ENCODE peak calls at places on chromosome 18, in seven cellular contexts. One of them, this sample, is unnamed.
A peak's percentile ranks its signal among the peaks of the same experiment; 100 is the strongest.

GRCh38 chr18:59155140-59155539 is 15.5 kb downstream of the SEC11C start:
- DNase-seq in lower lobe of right lung: no peak
- DNase-seq in lower leg skin: no peak
- DNase-seq in bronchial epithelial cell: peak; percentile 6
- DNase-seq in kidney epithelial cell: peak; percentile 58
- DNase-seq in Peyer's patch: no peak
- DNase-seq in BE2C: no peak
- DNase-seq in this sample: no peak

GRCh38 chr18:26532367-26533340 is 15.7 kb downstream of the KCTD1 start:
- DNase-seq in lower lobe of right lung: no peak
- DNase-seq in lower leg skin: no peak
- DNase-seq in bronchial epithelial cell: no peak
- DNase-seq in kidney epithelial cell: no peak
- DNase-seq in Peyer's patch: no peak
- DNase-seq in BE2C: no peak
- DNase-seq in this sample: no peak

GRCh38 chr18:72541871-72542690 is 2.1 kb downstream of the CBLN2 start:
- DNase-seq in lower lobe of right lung: no peak
- DNase-seq in lower leg skin: no peak
- DNase-seq in bronchial epithelial cell: no peak
- DNase-seq in kidney epithelial cell: no peak
- DNase-seq in Peyer's patch: no peak
- DNase-seq in BE2C: peak; percentile 29
- DNase-seq in this sample: no peak

GRCh38 chr18:49002881-49003280 is 52.1 kb upstream of the SMAD7 start:
- DNase-seq in lower lobe of right lung: no peak
- DNase-seq in lower leg skin: no peak
- DNase-seq in bronchial epithelial cell: no peak
- DNase-seq in kidney epithelial cell: no peak
- DNase-seq in Peyer's patch: no peak
- DNase-seq in BE2C: no peak
- DNase-seq in this sample: no peak

GRCh38 chr18:46166261-46166970 is 62.2 kb downstream of the HAUS1 start:
- DNase-seq in lower lobe of right lung: no peak
- DNase-seq in lower leg skin: no peak
- DNase-seq in bronchial epithelial cell: no peak
- DNase-seq in kidney epithelial cell: no peak
- DNase-seq in Peyer's patch: no peak
- DNase-seq in BE2C: no peak
- DNase-seq in this sample: no peak

GRCh38 chr18:55390898-55391297 is 197.1 kb downstream of the TCF4 start:
- DNase-seq in lower lobe of right lung: no peak
- DNase-seq in lower leg skin: no peak
- DNase-seq in bronchial epithelial cell: no peak
- DNase-seq in kidney epithelial cell: no peak
- DNase-seq in Peyer's patch: no peak
- DNase-seq in BE2C: no peak
- DNase-seq in this sample: no peak

GRCh38 chr18:24103622-24104021 is 35.2 kb upstream of the CABYR start:
- DNase-seq in lower lobe of right lung: no peak
- DNase-seq in lower leg skin: no peak
- DNase-seq in bronchial epithelial cell: no peak
- DNase-seq in kidney epithelial cell: no peak
- DNase-seq in Peyer's patch: no peak
- DNase-seq in BE2C: no peak
- DNase-seq in this sample: no peak

GRCh38 chr18:31176531-31176930 is 13.9 kb upstream of the DSC1 start:
- DNase-seq in lower lobe of right lung: no peak
- DNase-seq in lower leg skin: no peak
- DNase-seq in bronchial epithelial cell: peak; percentile 90
- DNase-seq in kidney epithelial cell: no peak
- DNase-seq in Peyer's patch: no peak
- DNase-seq in BE2C: no peak
- DNase-seq in this sample: no peak

GRCh38 chr18:46641917-46642316 is 15.1 kb downstream of the LOXHD1 start:
- DNase-seq in lower lobe of right lung: no peak
- DNase-seq in lower leg skin: no peak
- DNase-seq in bronchial epithelial cell: no peak
- DNase-seq in kidney epithelial cell: no peak
- DNase-seq in Peyer's patch: no peak
- DNase-seq in BE2C: no peak
- DNase-seq in this sample: no peak

GRCh38 chr18:36187826-36188721 is 777 bp downstream of the MOCOS start:
- DNase-seq in lower lobe of right lung: peak; percentile 56
- DNase-seq in lower leg skin: peak; percentile 31
- DNase-seq in bronchial epithelial cell: peak; percentile 49
- DNase-seq in kidney epithelial cell: no peak
- DNase-seq in Peyer's patch: no peak
- DNase-seq in BE2C: no peak
- DNase-seq in this sample: no peak

GRCh38 chr18:33467531-33467930 is 27.0 kb upstream of the CCDC178 start:
- DNase-seq in lower lobe of right lung: no peak
- DNase-seq in lower leg skin: no peak
- DNase-seq in bronchial epithelial cell: peak; percentile 28
- DNase-seq in kidney epithelial cell: no peak
- DNase-seq in Peyer's patch: no peak
- DNase-seq in BE2C: no peak
- DNase-seq in this sample: no peak

GRCh38 chr18:76145506-76145905 is 349.5 kb downstream of the ZNF516 start:
- DNase-seq in lower lobe of right lung: no peak
- DNase-seq in lower leg skin: no peak
- DNase-seq in bronchial epithelial cell: no peak
- DNase-seq in kidney epithelial cell: no peak
- DNase-seq in Peyer's patch: no peak
- DNase-seq in BE2C: no peak
- DNase-seq in this sample: no peak

GRCh38 chr18:58024139-58024538 is 19.9 kb upstream of the NEDD4L start:
- DNase-seq in lower lobe of right lung: no peak
- DNase-seq in lower leg skin: no peak
- DNase-seq in bronchial epithelial cell: no peak
- DNase-seq in kidney epithelial cell: no peak
- DNase-seq in Peyer's patch: no peak
- DNase-seq in BE2C: no peak
- DNase-seq in this sample: no peak

GRCh38 chr18:14089781-14090180 is 42.5 kb downstream of the ZNF519 start:
- DNase-seq in lower lobe of right lung: no peak
- DNase-seq in lower leg skin: no peak
- DNase-seq in bronchial epithelial cell: no peak
- DNase-seq in kidney epithelial cell: no peak
- DNase-seq in Peyer's patch: no peak
- DNase-seq in BE2C: no peak
- DNase-seq in this sample: no peak

GRCh38 chr18:13232971-13233565 is 14.5 kb downstream of the LDLRAD4 start:
- DNase-seq in lower lobe of right lung: peak; percentile 17
- DNase-seq in lower leg skin: no peak
- DNase-seq in bronchial epithelial cell: no peak
- DNase-seq in kidney epithelial cell: no peak
- DNase-seq in Peyer's patch: no peak
- DNase-seq in BE2C: no peak
- DNase-seq in this sample: no peak

GRCh38 chr18:36051760-36052159 is 15.6 kb downstream of the RPRD1A start:
- DNase-seq in lower lobe of right lung: no peak
- DNase-seq in lower leg skin: no peak
- DNase-seq in bronchial epithelial cell: no peak
- DNase-seq in kidney epithelial cell: no peak
- DNase-seq in Peyer's patch: no peak
- DNase-seq in BE2C: no peak
- DNase-seq in this sample: no peak

GRCh38 chr18:13067124-13067523 is 76.0 kb downstream of the CEP192 start:
- DNase-seq in lower lobe of right lung: no peak
- DNase-seq in lower leg skin: no peak
- DNase-seq in bronchial epithelial cell: no peak
- DNase-seq in kidney epithelial cell: no peak
- DNase-seq in Peyer's patch: no peak
- DNase-seq in BE2C: no peak
- DNase-seq in this sample: no peak

GRCh38 chr18:44309185-44309584 is 371.5 kb upstream of the SETBP1 start:
- DNase-seq in lower lobe of right lung: no peak
- DNase-seq in lower leg skin: no peak
- DNase-seq in bronchial epithelial cell: peak; percentile 78
- DNase-seq in kidney epithelial cell: no peak
- DNase-seq in Peyer's patch: no peak
- DNase-seq in BE2C: no peak
- DNase-seq in this sample: no peak

GRCh38 chr18:13136689-13137040 is 81.9 kb upstream of the LDLRAD4 start:
- DNase-seq in lower lobe of right lung: no peak
- DNase-seq in lower leg skin: no peak
- DNase-seq in bronchial epithelial cell: no peak
- DNase-seq in kidney epithelial cell: no peak
- DNase-seq in Peyer's patch: no peak
- DNase-seq in BE2C: peak; percentile 26
- DNase-seq in this sample: no peak

GRCh38 chr18:44823782-44824181 is 143.1 kb downstream of the SETBP1 start:
- DNase-seq in lower lobe of right lung: no peak
- DNase-seq in lower leg skin: no peak
- DNase-seq in bronchial epithelial cell: peak; percentile 93
- DNase-seq in kidney epithelial cell: no peak
- DNase-seq in Peyer's patch: no peak
- DNase-seq in BE2C: no peak
- DNase-seq in this sample: no peak

GRCh38 chr18:49070552-49070951 is 119.8 kb upstream of the SMAD7 start:
- DNase-seq in lower lobe of right lung: no peak
- DNase-seq in lower leg skin: no peak
- DNase-seq in bronchial epithelial cell: no peak
- DNase-seq in kidney epithelial cell: no peak
- DNase-seq in Peyer's patch: no peak
- DNase-seq in BE2C: no peak
- DNase-seq in this sample: no peak

DNA sequence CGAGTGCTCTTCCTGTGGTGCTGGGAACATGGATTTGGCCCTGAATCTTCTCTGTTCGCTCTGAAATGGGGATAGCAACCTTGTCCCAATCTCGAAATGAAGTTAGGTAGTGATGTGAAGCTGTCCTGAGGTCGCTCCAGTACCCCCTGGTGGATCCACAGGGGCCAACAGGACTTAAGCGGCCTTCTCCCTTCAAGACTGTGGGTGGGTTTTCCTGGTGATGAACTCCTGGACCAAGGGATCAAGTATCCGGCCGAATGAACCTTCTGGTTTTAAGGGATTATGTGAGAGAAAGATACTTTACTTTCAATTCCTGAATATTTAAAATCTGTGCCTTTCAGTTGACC is 156.5 kb downstream of the NAPG start:
- DNase-seq in lower lobe of right lung: no peak
- DNase-seq in lower leg skin: no peak
- DNase-seq in bronchial epithelial cell: no peak
- DNase-seq in kidney epithelial cell: no peak
- DNase-seq in Peyer's patch: no peak
- DNase-seq in BE2C: no peak
- DNase-seq in this sample: no peak
- TF ChIP-seq CTCF in lower lobe of right lung: no peak
- TF ChIP-seq CTCF in lower leg skin: no peak
- TF ChIP-seq CTCF in bronchial epithelial cell: no peak
- TF ChIP-seq CTCF in kidney epithelial cell: no peak
- TF ChIP-seq CTCF in Peyer's patch: no peak
- TF ChIP-seq CTCF in BE2C: no peak
- TF ChIP-seq CTCF in this sample: no peak

GRCh38 chr18:50358844-50359243 is 16.0 kb upstream of the SKA1 start:
- DNase-seq in lower lobe of right lung: no peak
- DNase-seq in lower leg skin: no peak
- DNase-seq in bronchial epithelial cell: no peak
- DNase-seq in kidney epithelial cell: no peak
- DNase-seq in Peyer's patch: no peak
- DNase-seq in BE2C: no peak
- DNase-seq in this sample: no peak

GRCh38 chr18:50350699-50351098 is 24.1 kb upstream of the SKA1 start:
- DNase-seq in lower lobe of right lung: no peak
- DNase-seq in lower leg skin: no peak
- DNase-seq in bronchial epithelial cell: no peak
- DNase-seq in kidney epithelial cell: no peak
- DNase-seq in Peyer's patch: no peak
- DNase-seq in BE2C: no peak
- DNase-seq in this sample: no peak

GRCh38 chr18:50359806-50360205 is 15.0 kb upstream of the SKA1 start:
- DNase-seq in lower lobe of right lung: no peak
- DNase-seq in lower leg skin: no peak
- DNase-seq in bronchial epithelial cell: no peak
- DNase-seq in kidney epithelial cell: no peak
- DNase-seq in Peyer's patch: no peak
- DNase-seq in BE2C: no peak
- DNase-seq in this sample: no peak

GRCh38 chr18:50356036-50356945 is 18.6 kb upstream of the SKA1 start:
- DNase-seq in lower lobe of right lung: no peak
- DNase-seq in lower leg skin: no peak
- DNase-seq in bronchial epithelial cell: peak; percentile 75
- DNase-seq in kidney epithelial cell: no peak
- DNase-seq in Peyer's patch: no peak
- DNase-seq in BE2C: no peak
- DNase-seq in this sample: no peak
- TF ChIP-seq CTCF in lower lobe of right lung: no peak
- TF ChIP-seq CTCF in lower leg skin: no peak
- TF ChIP-seq CTCF in bronchial epithelial cell: no peak
- TF ChIP-seq CTCF in kidney epithelial cell: no peak
- TF ChIP-seq CTCF in Peyer's patch: no peak
- TF ChIP-seq CTCF in BE2C: no peak
- TF ChIP-seq CTCF in this sample: no peak

DNA sequence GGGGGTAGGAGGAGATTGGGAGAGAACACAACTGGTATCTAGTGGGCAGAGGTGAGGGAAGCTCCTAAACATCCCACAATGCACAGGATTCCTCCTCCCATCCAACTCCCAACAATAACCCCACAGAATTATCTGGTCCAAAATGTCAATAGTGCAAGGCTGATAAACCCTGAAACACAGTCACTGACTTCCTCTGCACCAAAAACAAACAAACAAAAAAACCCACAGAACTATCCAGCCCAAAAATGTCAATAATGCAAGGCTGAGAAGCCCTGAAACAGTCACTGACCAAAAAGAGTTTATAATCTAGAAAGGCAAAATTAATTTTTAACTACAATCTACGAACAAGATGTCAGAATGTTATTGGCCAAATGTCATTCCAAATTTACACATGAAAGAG is 9.8 kb downstream of the TMX3 start:
- DNase-seq in lower lobe of right lung: no peak
- DNase-seq in lower leg skin: no peak
- DNase-seq in bronchial epithelial cell: no peak
- DNase-seq in kidney epithelial cell: no peak
- DNase-seq in Peyer's patch: no peak
- DNase-seq in BE2C: no peak
- DNase-seq in this sample: no peak
- TF ChIP-seq CTCF in lower lobe of right lung: no peak
- TF ChIP-seq CTCF in lower leg skin: no peak
- TF ChIP-seq CTCF in bronchial epithelial cell: no peak
- TF ChIP-seq CTCF in kidney epithelial cell: no peak
- TF ChIP-seq CTCF in Peyer's patch: no peak
- TF ChIP-seq CTCF in BE2C: no peak
- TF ChIP-seq CTCF in this sample: no peak

GRCh38 chr18:53382870-53383269 is 841.6 kb downstream of the MBD2 start:
- DNase-seq in lower lobe of right lung: no peak
- DNase-seq in lower leg skin: no peak
- DNase-seq in bronchial epithelial cell: no peak
- DNase-seq in kidney epithelial cell: no peak
- DNase-seq in Peyer's patch: no peak
- DNase-seq in BE2C: peak; percentile 3
- DNase-seq in this sample: no peak

GRCh38 chr18:53385889-53386288 is 838.6 kb downstream of the MBD2 start:
- DNase-seq in lower lobe of right lung: no peak
- DNase-seq in lower leg skin: no peak
- DNase-seq in bronchial epithelial cell: no peak
- DNase-seq in kidney epithelial cell: no peak
- DNase-seq in Peyer's patch: no peak
- DNase-seq in BE2C: no peak
- DNase-seq in this sample: no peak

GRCh38 chr18:53375641-53376040 is 848.8 kb downstream of the MBD2 start:
- DNase-seq in lower lobe of right lung: peak; percentile 59
- DNase-seq in lower leg skin: no peak
- DNase-seq in bronchial epithelial cell: no peak
- DNase-seq in kidney epithelial cell: peak; percentile 5
- DNase-seq in Peyer's patch: no peak
- DNase-seq in BE2C: no peak
- DNase-seq in this sample: no peak

GRCh38 chr18:53380063-53380639 is 844.3 kb downstream of the MBD2 start:
- DNase-seq in lower lobe of right lung: no peak
- DNase-seq in lower leg skin: no peak
- DNase-seq in bronchial epithelial cell: peak; percentile 50
- DNase-seq in kidney epithelial cell: peak; percentile 10
- DNase-seq in Peyer's patch: no peak
- DNase-seq in BE2C: peak; percentile 10
- DNase-seq in this sample: no peak
- TF ChIP-seq CTCF in lower lobe of right lung: peak; percentile 44
- TF ChIP-seq CTCF in lower leg skin: no peak
- TF ChIP-seq CTCF in bronchial epithelial cell: peak; percentile 38
- TF ChIP-seq CTCF in kidney epithelial cell: peak; percentile 57
- TF ChIP-seq CTCF in Peyer's patch: no peak
- TF ChIP-seq CTCF in BE2C: peak; percentile 49
- TF ChIP-seq CTCF in this sample: peak; percentile 41